ENCODE peak calls at places on chromosomes 6 and 20, in nine cellular contexts. P is HCT116; W is IMR-90; D is fibroblast of lung; C is neuronal stem cell; Q is CD8-positive, alpha-beta T cell; L is right lobe of liver; B is spleen; H is endodermal cell. V is an unnamed sample. For H3K4me1, the result is how much of the 10 kb centered on the place peaks cover.

GRCh38 chr6:116530436-116530835 is 15.0 kb downstream of the TRAPPC3L start:
- DNase-seq in L (no peak), Q (no peak), W (peak), P (no peak), B (no peak), C (no peak), D (peak), H (no peak), V (no peak)

GRCh38 chr6:107600936-107601335 is 111.0 kb downstream of the SOBP start:
- DNase-seq in B (no peak), C (peak), D (peak), L (no peak), Q (no peak), H (peak), W (peak), P (no peak), V (no peak)

GRCh38 chr6:41577865-41578713 is 31.9 kb downstream of the FOXP4 start:
- DNase-seq in H (peak), D (peak), L (peak), Q (no peak), P (peak), B (no peak), W (peak), C (peak), V (no peak)

GRCh38 chr20:46087161-46087560 is 2.6 kb downstream of the NCOA5 start:
- DNase-seq in D (peak), W (peak), P (no peak), Q (no peak), H (no peak), B (no peak), C (no peak), L (no peak), V (no peak)

GRCh38 chr20:5844063-5844681 is 94.0 kb downstream of the SHLD1 start:
- DNase-seq in W (peak), B (no peak), C (no peak), Q (peak), L (no peak), P (peak), D (peak), H (no peak), V (peak)

GRCh38 chr6:38503940-38504682 is 135.6 kb downstream of the BTBD9 start:
- DNase-seq in C (no peak), D (no peak), W (no peak), B (no peak), L (no peak), P (no peak), H (no peak), Q (no peak), V (no peak)

GRCh38 chr6:167828325-167828956 is 1.7 kb downstream of the AFDN start:
- DNase-seq in D (no peak), W (no peak), L (no peak), Q (no peak), P (no peak), C (no peak), H (no peak), B (no peak), V (no peak)

GRCh38 chr6:41561931-41562632 is 15.9 kb downstream of the FOXP4 start:
- DNase-seq in Q (no peak), D (no peak), C (no peak), P (no peak), H (peak), L (peak), B (no peak), W (no peak), V (no peak)

GRCh38 chr20:39070484-39071231 is 108.5 kb downstream of the DHX35 start:
- DNase-seq in B (no peak), C (no peak), D (peak), Q (no peak), L (no peak), P (peak), W (peak), H (no peak), V (no peak)

GRCh38 chr6:163308629-163309276 is 105.8 kb upstream of the QKI start:
- DNase-seq in H (no peak), C (no peak), W (no peak), L (no peak), B (no peak), D (no peak), P (no peak), Q (no peak), V (no peak)

GRCh38 chr6:33170176-33171095 is 21.8 kb downstream of the COL11A2 start:
- DNase-seq in C (no peak), P (no peak), W (no peak), D (no peak), Q (no peak), B (peak), H (no peak), L (no peak), V (no peak)

GRCh38 chr20:56801991-56802740 is 173.1 kb downstream of the TFAP2C start:
- DNase-seq in H (no peak), P (no peak), D (peak), L (no peak), B (no peak), C (no peak), Q (no peak), W (peak), V (no peak)

GRCh38 chr6:3776881-3777507 is 25.5 kb upstream of the PXDC1 start:
- DNase-seq in H (peak), W (no peak), P (no peak), C (no peak), Q (no peak), D (no peak), B (no peak), L (no peak), V (no peak)

GRCh38 chr20:16692442-16692841 is 37.4 kb upstream of the SNRPB2 start:
- DNase-seq in B (no peak), C (no peak), L (no peak), W (no peak), H (no peak), D (no peak), Q (no peak), P (no peak), V (no peak)

GRCh38 chr6:80959034-80959433 is 793.4 kb downstream of the TENT5A start:
- DNase-seq in D (no peak), Q (no peak), P (no peak), C (no peak), H (no peak), W (no peak), B (no peak), L (no peak), V (no peak)

GRCh38 chr20:3000852-3001523 is 42.4 kb upstream of the GNRH2 start:
- DNase-seq in B (no peak), L (no peak), D (peak), W (peak), H (no peak), Q (no peak), P (peak), C (peak), V (peak)

GRCh38 chr6:100393493-100393892 is 71.2 kb downstream of the SIM1 start:
- DNase-seq in L (no peak), B (no peak), H (no peak), C (no peak), Q (no peak), P (no peak), W (no peak), D (no peak), V (no peak)

GRCh38 chr6:72950114-72950860 is 275.0 kb downstream of the KHDC1L start:
- DNase-seq in C (no peak), W (peak), L (no peak), Q (no peak), D (peak), H (no peak), B (no peak), P (peak), V (no peak)

GRCh38 chr6:160330621-160331020 is 17.6 kb upstream of the SLC22A3 start:
- DNase-seq in B (no peak), W (no peak), H (no peak), L (no peak), C (no peak), P (no peak), D (no peak), Q (no peak), V (no peak)

GRCh38 chr20:47784599-47785320 is 521 bp downstream of the SULF2 start:
- DNase-seq in D (peak), Q (no peak), B (peak), P (no peak), C (no peak), H (peak), W (peak), L (peak), V (no peak)

GRCh38 chr20:48769111-48769879 is 58.5 kb downstream of the PREX1 start:
- DNase-seq in P (no peak), Q (peak), W (no peak), C (no peak), B (peak), L (no peak), D (peak), H (no peak), V (peak)

GRCh38 chr6:32854376-32855178 is 585 bp downstream of the PSMB9 start:
- DNase-seq in W (peak), C (no peak), B (peak), L (no peak), P (no peak), D (peak), H (no peak), Q (peak), V (no peak)

GRCh38 chr20:11445891-11446290 is 471.8 kb upstream of the BTBD3 start:
- DNase-seq in H (no peak), L (no peak), W (peak), D (peak), B (no peak), C (no peak), Q (no peak), P (no peak), V (no peak)

GRCh38 chr6:29675561-29675960 is 5.4 kb downstream of the ZFP57 start:
- DNase-seq in L (no peak), H (no peak), P (no peak), C (no peak), W (no peak), D (no peak), B (no peak), Q (no peak), V (no peak)

GRCh38 chr6:12222405-12223366 is 67.5 kb upstream of the EDN1 start:
- DNase-seq in D (peak), C (no peak), W (no peak), H (no peak), Q (no peak), L (no peak), P (no peak), B (no peak), V (no peak)

GRCh38 chr6:35061102-35061615 is 80.0 kb downstream of the TCP11 start:
- DNase-seq in H (no peak), L (no peak), D (no peak), Q (no peak), B (peak), W (no peak), C (no peak), P (no peak), V (no peak)

GRCh38 chr6:113879186-113880096 is 22.3 kb downstream of the MARCKS start:
- DNase-seq in C (peak), H (peak), B (no peak), D (peak), Q (no peak), P (peak), W (peak), L (no peak), V (no peak)

GRCh38 chr6:129634411-129635230 is 75.4 kb downstream of the ARHGAP18 start:
- DNase-seq in C (no peak), H (no peak), D (peak), B (no peak), Q (no peak), W (peak), P (no peak), L (no peak), V (no peak)

GRCh38 chr6:135236732-135237131 is 55.6 kb downstream of the MYB start:
- DNase-seq in W (no peak), Q (no peak), H (peak), C (no peak), B (no peak), P (no peak), D (no peak), L (no peak), V (no peak)

GRCh38 chr20:58308680-58309527 is 611 bp upstream of the RAB22A start:
- DNase-seq in Q (peak), D (peak), P (no peak), H (peak), W (peak), B (peak), L (peak), C (peak), V (peak)

GRCh38 chr6:35016417-35017221 is 124.5 kb downstream of the TCP11 start:
- DNase-seq in Q (no peak), P (no peak), B (no peak), W (peak), D (peak), H (peak), C (no peak), L (peak), V (no peak)

GRCh38 chr20:63977392-63978276 is 1.8 kb downstream of the SAMD10 start:
- DNase-seq in D (peak), P (no peak), W (peak), C (no peak), L (peak), B (peak), H (peak), Q (peak), V (no peak)

GRCh38 chr6:26043389-26044139 is 43.7 kb upstream of the HFE start:
- DNase-seq in H (no peak), D (peak), Q (peak), L (peak), B (peak), C (peak), P (no peak), W (peak), V (peak)

GRCh38 chr6:148808786-148809304 is 62.0 kb downstream of the UST start:
- DNase-seq in B (no peak), H (no peak), Q (no peak), W (no peak), L (no peak), D (no peak), C (no peak), P (no peak), V (no peak)

GRCh38 chr6:148805767-148806166 is 58.9 kb downstream of the UST start:
- DNase-seq in C (no peak), H (no peak), W (no peak), B (no peak), Q (no peak), L (no peak), P (no peak), D (no peak), V (no peak)

GRCh38 chr6:148811472-148811871 is 64.6 kb downstream of the UST start:
- DNase-seq in B (no peak), C (no peak), P (no peak), L (no peak), W (no peak), H (no peak), D (no peak), Q (no peak), V (no peak)

GRCh38 chr6:148803979-148804378 is 57.1 kb downstream of the UST start:
- DNase-seq in C (no peak), P (no peak), W (peak), B (no peak), Q (no peak), H (no peak), D (peak), L (no peak), V (no peak)

DNA sequence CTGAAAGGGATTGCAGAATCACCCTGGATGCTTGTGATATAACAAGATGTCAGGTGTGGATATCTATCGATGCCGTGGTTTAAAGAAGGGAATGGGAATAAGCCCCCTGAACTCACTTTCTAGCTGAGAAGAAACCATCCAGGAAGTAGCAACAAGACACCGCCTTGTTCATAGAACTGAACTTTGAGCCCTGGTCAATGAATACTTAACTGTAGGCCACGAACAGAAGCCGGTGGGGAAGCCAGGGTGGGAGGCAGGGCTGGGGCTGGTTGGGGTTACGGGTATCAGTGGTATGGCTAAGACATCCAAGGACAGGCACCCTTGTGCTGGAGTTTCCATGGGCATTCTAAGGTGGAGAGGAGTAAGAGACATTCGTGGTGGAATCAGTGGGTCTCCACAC is 61.0 kb downstream of the UST start:
- DNase-seq in B (no peak), L (no peak), Q (no peak), H (no peak), W (no peak), P (no peak), D (no peak), C (no peak), V (no peak)
- H3K4me1 ChIP-seq in B (under half), L (under half), Q (under half), H (under half), W (under half), P (under half), D (under half), C (under half), V (under half)

DNA sequence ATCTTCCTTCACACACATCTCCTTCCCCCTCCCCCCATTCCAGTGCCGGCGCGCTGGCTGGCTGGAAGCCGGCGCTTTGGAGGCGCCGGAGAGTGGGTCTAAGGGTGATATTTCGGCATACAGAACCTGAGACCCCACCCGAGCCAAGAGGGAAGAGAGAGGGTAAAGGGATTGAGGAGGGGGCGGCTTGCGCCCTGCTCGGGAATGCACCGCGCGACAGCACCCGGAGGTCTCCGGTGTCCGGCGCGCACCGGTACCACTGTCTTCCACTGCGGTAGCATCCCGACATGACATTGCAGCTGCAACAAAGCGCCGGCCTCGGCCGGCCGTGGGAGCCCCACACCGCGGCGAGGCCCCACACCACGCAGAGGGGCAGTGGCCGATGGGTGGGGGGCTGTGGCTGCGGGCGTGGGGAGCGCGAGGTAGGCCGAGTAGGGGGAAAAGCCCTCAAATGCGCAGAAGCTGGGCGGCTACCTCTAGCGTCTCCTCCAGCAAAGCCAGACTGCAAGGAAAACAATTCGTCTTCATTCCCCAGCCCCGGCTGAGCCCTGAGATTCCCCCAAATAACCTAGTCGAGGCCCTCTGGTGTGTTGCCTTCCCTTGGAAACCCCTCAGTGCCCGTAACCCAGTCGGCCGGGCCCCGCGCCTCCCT is 905 bp downstream of the TNFRSF21 start:
- DNase-seq in D (peak), B (peak), H (peak), W (peak), Q (no peak), P (no peak), L (peak), C (peak), V (peak)
- H3K4me3 ChIP-seq in D (peak), B (peak), H (peak), W (peak), Q (peak), P (peak), L (peak), C (peak), V (no peak)

GRCh38 chr20:45039470-45039811 is 61.5 kb downstream of the KCNS1 start:
- DNase-seq in Q (no peak), P (no peak), B (no peak), D (no peak), L (no peak), W (no peak), H (no peak), C (no peak), V (no peak)
- H3K4me1 ChIP-seq in Q (half or more), P (under half), B (half or more), D (under half), L (under half), W (under half), H (under half), C (under half), V (half or more)

GRCh38 chr20:25321262-25321831 is 69.3 kb downstream of the ABHD12 start:
- DNase-seq in D (no peak), H (peak), P (no peak), C (no peak), L (no peak), W (no peak), B (peak), Q (no peak), V (no peak)

GRCh38 chr20:25318471-25319240 is 70.8 kb downstream of the PYGB start:
- DNase-seq in B (peak), D (no peak), Q (no peak), C (no peak), L (no peak), H (no peak), P (no peak), W (no peak), V (no peak)

GRCh38 chr20:25320035-25320800 is 70.4 kb downstream of the ABHD12 start:
- DNase-seq in D (no peak), Q (no peak), C (no peak), B (peak), H (no peak), P (no peak), W (no peak), L (no peak), V (no peak)

GRCh38 chr20:25317351-25318075 is 69.6 kb downstream of the PYGB start:
- DNase-seq in H (no peak), L (no peak), C (no peak), W (no peak), Q (no peak), B (peak), P (no peak), D (no peak), V (no peak)

GRCh38 chr20:25319241-25320034 is 71.2 kb downstream of the ABHD12 start:
- DNase-seq in D (no peak), H (no peak), B (peak), C (no peak), Q (no peak), W (no peak), L (no peak), P (no peak), V (no peak)
- H3K4me3 ChIP-seq in D (no peak), H (no peak), B (no peak), C (no peak), Q (no peak), W (no peak), L (no peak), P (no peak), V (no peak)

GRCh38 chr20:45049438-45049837 is 51.5 kb downstream of the KCNS1 start:
- DNase-seq in W (no peak), P (no peak), C (no peak), Q (no peak), L (no peak), B (no peak), H (no peak), D (no peak), V (no peak)

GRCh38 chr20:45052698-45053440 is 48.1 kb downstream of the KCNS1 start:
- DNase-seq in H (no peak), B (no peak), Q (peak), C (no peak), D (peak), P (no peak), W (peak), L (no peak), V (peak)

GRCh38 chr20:45049904-45050471 is 50.9 kb downstream of the KCNS1 start:
- DNase-seq in W (no peak), L (no peak), D (no peak), C (no peak), P (no peak), H (no peak), B (no peak), Q (no peak), V (no peak)

GRCh38 chr20:45053441-45054351 is 47.2 kb downstream of the KCNS1 start:
- DNase-seq in W (no peak), P (no peak), H (no peak), B (no peak), L (no peak), Q (no peak), C (no peak), D (no peak), V (no peak)

GRCh38 chr20:45051497-45052060 is 49.3 kb downstream of the KCNS1 start:
- DNase-seq in Q (no peak), H (no peak), B (no peak), C (no peak), P (no peak), W (no peak), D (no peak), L (no peak), V (no peak)
- H3K4me1 ChIP-seq in Q (half or more), H (under half), B (half or more), C (under half), P (under half), W (under half), D (under half), L (under half), V (half or more)

DNA sequence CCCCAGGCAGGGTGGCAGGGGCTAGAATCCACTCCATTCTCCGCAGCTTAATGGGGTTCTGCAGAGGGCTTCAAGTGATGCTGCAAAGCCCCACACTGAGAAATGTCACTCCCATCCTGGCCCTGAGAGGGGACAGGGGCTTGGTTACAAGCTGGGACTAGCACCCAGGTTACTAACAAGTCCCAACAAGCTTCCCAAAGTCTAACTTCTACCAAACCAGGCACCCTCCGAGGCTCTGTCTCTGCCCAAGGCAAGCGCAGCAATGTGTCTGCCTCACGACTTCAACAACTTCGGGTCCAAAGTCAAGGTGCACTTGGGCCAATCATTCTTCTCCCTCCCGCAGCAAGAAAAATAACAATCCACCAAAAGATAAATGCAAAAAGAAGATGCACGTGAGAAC is 45.6 kb downstream of the NFATC2 start:
- DNase-seq in D (no peak), C (no peak), B (no peak), W (no peak), H (peak), Q (no peak), P (no peak), L (no peak), V (no peak)
- H3K4me3 ChIP-seq in D (no peak), C (no peak), B (no peak), W (no peak), H (no peak), Q (peak), P (no peak), L (no peak), V (no peak)

GRCh38 chr20:62622877-62623487 is 19.3 kb upstream of the SLCO4A1 start:
- DNase-seq in P (no peak), C (no peak), L (peak), B (peak), H (no peak), W (no peak), Q (no peak), D (no peak), V (no peak)
- H3K4me1 ChIP-seq in P (under half), C (under half), L (under half), B (half or more), H (under half), W (under half), Q (under half), D (under half), V (under half)

V was measured in CD4-positive, alpha-beta memory T cell.